ENCODE peak calls at places on chromosome 7, in five cellular contexts. F, K, B, Q and J are unnamed samples.

GRCh38 chr7:16914771-16915170 is 33.0 kb upstream of the AGR3 start:
- DNase-seq in F (peak; percentile 81), K (no peak), B (no peak), Q (no peak), J (no peak)

GRCh38 chr7:134478707-134479106 is 19.8 kb upstream of the AKR1B1 start:
- DNase-seq in F (no peak), K (no peak), B (no peak), Q (no peak), J (no peak)

GRCh38 chr7:139734395-139734794 is 43.4 kb downstream of the HIPK2 start:
- DNase-seq in F (no peak), K (no peak), B (no peak), Q (no peak), J (no peak)

GRCh38 chr7:6489612-6490011 is 41.9 kb upstream of the DAGLB start:
- DNase-seq in F (peak; percentile 35), K (no peak), B (no peak), Q (no peak), J (peak; percentile 59)

GRCh38 chr7:55481126-55481525 is 91.2 kb downstream of the VOPP1 start:
- DNase-seq in F (no peak), K (no peak), B (no peak), Q (no peak), J (no peak)

GRCh38 chr7:110633313-110633712 is 457.6 kb upstream of the LRRN3 start:
- DNase-seq in F (no peak), K (no peak), B (no peak), Q (no peak), J (no peak)

GRCh38 chr7:121153995-121154394 is 165.5 kb downstream of the CPED1 start:
- DNase-seq in F (no peak), K (no peak), B (no peak), Q (no peak), J (no peak)

GRCh38 chr7:40008218-40008815 is 58.3 kb downstream of the CDK13 start:
- DNase-seq in F (no peak), K (no peak), B (no peak), Q (no peak), J (no peak)

GRCh38 chr7:95840953-95841950 is 68.9 kb downstream of the DYNC1I1 start:
- DNase-seq in F (peak; percentile 12), K (peak; percentile 48), B (no peak), Q (no peak), J (peak; percentile 79)

GRCh38 chr7:114047889-114048288 is 129.1 kb upstream of the PPP1R3A start:
- DNase-seq in F (no peak), K (no peak), B (no peak), Q (no peak), J (no peak)

GRCh38 chr7:20408467-20408826 is 77.7 kb downstream of the ITGB8 start:
- DNase-seq in F (no peak), K (no peak), B (no peak), Q (no peak), J (no peak)

GRCh38 chr7:128381161-128381821 is 19.8 kb upstream of the PRRT4 start:
- DNase-seq in F (no peak), K (peak; percentile 88), B (no peak), Q (no peak), J (peak; percentile 94)

GRCh38 chr7:37247881-37248280 is 200.8 kb downstream of the ELMO1 start:
- DNase-seq in F (no peak), K (no peak), B (no peak), Q (no peak), J (peak; percentile 82)

GRCh38 chr7:46344533-46344932 is 423.5 kb upstream of the IGFBP3 start:
- DNase-seq in F (no peak), K (no peak), B (no peak), Q (no peak), J (no peak)

GRCh38 chr7:105377903-105378302 is 10.8 kb downstream of the SRPK2 start:
- DNase-seq in F (no peak), K (no peak), B (no peak), Q (no peak), J (peak; percentile 20)

GRCh38 chr7:128409435-128410091 is at the start of gene IMPDH1:
- DNase-seq in F (no peak), K (peak; percentile 99), B (no peak), Q (no peak), J (peak; percentile 83)

GRCh38 chr7:155318245-155318644 is 20.6 kb downstream of the INSIG1 start:
- DNase-seq in F (no peak), K (no peak), B (no peak), Q (no peak), J (no peak)

GRCh38 chr7:85153715-85154114 is 33.1 kb downstream of the SEMA3D start:
- DNase-seq in F (no peak), K (no peak), B (no peak), Q (no peak), J (no peak)

GRCh38 chr7:39664585-39664984 is 41.2 kb downstream of the RALA start:
- DNase-seq in F (no peak), K (no peak), B (no peak), Q (no peak), J (no peak)

GRCh38 chr7:75531359-75531821 is 39.3 kb downstream of the SPDYE5 start:
- DNase-seq in F (peak; percentile 21), K (peak; percentile 35), B (peak; percentile 19), Q (no peak), J (peak; percentile 70)

GRCh38 chr7:117780832-117781231 is 92.4 kb downstream of the CTTNBP2 start:
- DNase-seq in F (no peak), K (no peak), B (no peak), Q (peak; percentile 62), J (no peak)

DNA sequence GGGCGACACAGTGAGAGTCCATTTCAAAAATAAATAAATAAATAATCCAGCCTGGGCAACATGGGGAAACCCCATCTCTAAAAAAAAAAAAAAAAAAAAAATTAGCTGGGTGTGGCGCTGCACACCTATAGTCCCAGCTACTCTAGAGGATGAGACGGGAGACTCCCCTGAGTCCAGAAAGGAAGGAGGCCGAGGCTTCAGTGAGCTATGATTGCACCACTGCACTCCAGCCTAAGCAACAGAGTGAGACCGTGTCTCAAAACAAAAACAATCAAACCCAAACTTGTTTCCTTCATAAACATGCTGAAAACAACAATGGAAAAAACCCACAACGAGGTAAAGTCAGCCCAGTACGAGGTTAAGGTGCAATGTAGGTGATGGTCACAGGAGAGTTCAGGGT is 1.2 kb downstream of the COX19 start:
- DNase-seq in F (no peak), K (no peak), B (no peak), Q (no peak), J (no peak)
- TF ChIP-seq CREB1 in F (no peak), K (no peak), B (no peak), Q (no peak), J (no peak)

DNA sequence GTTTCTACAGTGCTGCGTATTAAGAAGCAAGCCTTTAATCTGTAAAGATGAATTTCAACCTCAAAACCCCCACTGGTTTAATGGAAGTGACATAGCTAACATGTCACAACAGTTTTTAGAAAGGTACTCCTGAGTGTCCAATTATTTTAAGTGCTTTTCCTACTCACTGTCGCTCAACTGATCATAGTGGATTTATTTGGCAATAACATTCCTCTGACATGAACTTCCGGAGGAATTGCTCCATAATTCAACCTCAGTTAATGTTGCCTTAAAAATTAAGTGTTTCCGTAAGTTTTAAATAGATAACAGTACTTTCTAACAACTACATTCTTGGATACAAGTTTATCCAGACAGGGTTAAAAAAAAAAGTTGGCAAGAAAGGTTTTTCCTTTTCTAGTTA is 57.4 kb downstream of the AGMO start:
- DNase-seq in F (no peak), K (no peak), B (no peak), Q (no peak), J (no peak)
- TF ChIP-seq POLR2AphosphoS5 in F (no peak), K (no peak), B (no peak), Q (no peak), J (no peak)

GRCh38 chr7:100825760-100826545 is 1.4 kb downstream of the EPHB4 start:
- DNase-seq in F (peak; percentile 57), K (peak; percentile 74), B (no peak), Q (no peak), J (peak; percentile 56)

GRCh38 chr7:100825215-100825671 is 2.1 kb downstream of the EPHB4 start:
- DNase-seq in F (no peak), K (no peak), B (no peak), Q (no peak), J (peak; percentile 40)

GRCh38 chr7:100826546-100827329 is 585 bp downstream of the EPHB4 start:
- DNase-seq in F (no peak), K (no peak), B (no peak), Q (no peak), J (peak; percentile 55)

GRCh38 chr7:100829150-100829716 is 1.9 kb upstream of the EPHB4 start:
- DNase-seq in F (no peak), K (peak; percentile 95), B (no peak), Q (no peak), J (peak; percentile 49)

DNA sequence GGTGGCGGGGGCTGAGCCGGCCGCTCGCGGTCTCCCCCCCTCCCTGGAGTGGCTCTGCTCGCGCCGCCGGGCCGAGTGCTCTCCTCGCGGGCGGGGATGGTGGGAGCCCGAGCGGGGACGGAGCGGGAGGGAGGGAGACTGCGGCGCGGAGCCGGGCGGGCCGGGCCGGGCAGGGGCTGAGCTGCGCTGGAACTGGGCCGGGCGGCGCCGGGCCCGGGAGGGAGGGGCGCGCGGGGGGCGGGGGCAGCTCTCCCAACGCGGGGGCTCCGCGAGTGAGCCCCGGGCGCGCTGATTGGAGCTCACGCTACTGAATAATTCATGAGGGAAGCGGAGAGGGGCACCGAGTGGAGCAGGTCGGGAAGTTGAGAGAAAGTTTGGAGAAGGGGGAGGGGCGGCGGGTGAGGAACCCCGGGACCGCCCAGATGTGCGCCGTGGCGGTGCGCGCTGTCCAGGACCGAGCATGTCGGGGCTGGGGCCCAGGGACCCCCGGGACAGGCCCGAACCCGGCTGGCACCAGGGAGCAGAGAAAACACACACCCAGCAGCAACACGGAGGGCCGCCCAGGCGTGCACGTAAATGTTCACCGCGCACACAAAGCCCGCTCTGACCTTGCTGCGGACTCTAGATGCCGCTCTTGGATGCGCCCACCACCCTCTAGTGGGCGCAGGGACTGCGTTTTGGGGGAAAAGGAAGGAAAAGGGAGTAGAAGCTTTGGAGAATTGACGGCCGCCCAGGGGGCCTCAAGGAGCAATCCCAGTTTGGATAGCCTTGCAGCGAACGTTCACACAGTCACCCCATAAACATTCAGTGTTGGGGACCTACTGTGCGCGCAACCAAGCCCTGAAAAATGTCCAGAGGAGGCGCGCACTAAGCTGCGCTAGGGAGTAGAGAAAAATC is at the start of gene EPHB4:
- DNase-seq in F (peak; percentile 90), K (peak; percentile 89), B (no peak), Q (no peak), J (peak; percentile 98)
- TF ChIP-seq CTCF in F (peak; percentile 85), K (peak; percentile 77), B (peak; percentile 61), Q (no peak), J (peak; percentile 52)

GRCh38 chr7:28161319-28161718 is 19.3 kb downstream of the JAZF1 start:
- DNase-seq in F (no peak), K (no peak), B (no peak), Q (no peak), J (no peak)

GRCh38 chr7:28163955-28164354 is 16.6 kb downstream of the JAZF1 start:
- DNase-seq in F (no peak), K (no peak), B (no peak), Q (no peak), J (no peak)

GRCh38 chr7:28157826-28158416 is 22.7 kb downstream of the JAZF1 start:
- DNase-seq in F (no peak), K (no peak), B (no peak), Q (no peak), J (no peak)

GRCh38 chr7:28157311-28157710 is 23.3 kb downstream of the JAZF1 start:
- DNase-seq in F (no peak), K (no peak), B (no peak), Q (no peak), J (no peak)

DNA sequence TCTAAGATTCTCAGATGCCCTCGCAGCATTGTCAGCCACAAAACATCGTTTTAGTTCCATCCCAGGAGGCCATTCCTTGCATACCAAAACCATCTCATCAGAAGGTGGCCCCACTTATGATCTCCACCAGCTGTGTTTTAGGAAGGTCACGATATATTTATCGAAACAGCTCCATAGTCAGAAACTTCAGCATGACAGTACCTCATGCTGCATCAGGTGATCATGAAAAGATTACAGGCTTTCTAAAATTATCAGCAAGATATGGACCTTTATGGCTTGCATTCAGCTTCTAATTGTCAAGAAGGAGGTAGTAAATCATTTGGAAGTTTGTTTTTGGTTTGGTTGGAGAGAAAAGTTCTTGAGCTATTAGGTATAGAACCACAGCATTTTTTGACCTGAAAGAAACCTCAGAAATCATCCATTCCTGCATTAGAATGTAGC is 20.0 kb downstream of the JAZF1 start:
- DNase-seq in F (no peak), K (no peak), B (no peak), Q (no peak), J (no peak)
- TF ChIP-seq CREB1 in F (no peak), K (no peak), B (no peak), Q (no peak), J (no peak)